ENCODE peak calls at places on chromosome 13, in five cellular contexts. One of them, this sample, is unnamed.

GRCh38 chr13:24127116-24127631 is 33.3 kb upstream of the SPATA13 start:
- ATAC-seq in left lung: peak
- ATAC-seq in activated CD4-positive, alpha-beta T cell treated with anti-CD3 and anti-CD28 coated beads for 36 hours: peak
- ATAC-seq in foreskin keratinocyte: no peak
- ATAC-seq in activated CD8-positive, alpha-beta memory T cell treated with anti-CD3 and anti-CD28 coated beads, Interleukin-2, amount 10 ng/mL, durations not matched to agents 7 days and 5 days: peak
- ATAC-seq in this sample: peak

GRCh38 chr13:34435338-34435737 is 506.7 kb upstream of the NBEA start:
- ATAC-seq in activated CD8-positive, alpha-beta memory T cell treated with anti-CD3 and anti-CD28 coated beads, Interleukin-2, amount 10 ng/mL, durations not matched to agents 7 days and 5 days: no peak
- ATAC-seq in foreskin keratinocyte: peak
- ATAC-seq in activated CD4-positive, alpha-beta T cell treated with anti-CD3 and anti-CD28 coated beads for 36 hours: no peak
- ATAC-seq in left lung: peak
- ATAC-seq in this sample: no peak

GRCh38 chr13:47831265-47831664 is 169.8 kb downstream of the SUCLA2 start:
- ATAC-seq in left lung: no peak
- ATAC-seq in foreskin keratinocyte: no peak
- ATAC-seq in activated CD4-positive, alpha-beta T cell treated with anti-CD3 and anti-CD28 coated beads for 36 hours: no peak
- ATAC-seq in activated CD8-positive, alpha-beta memory T cell treated with anti-CD3 and anti-CD28 coated beads, Interleukin-2, amount 10 ng/mL, durations not matched to agents 7 days and 5 days: no peak
- ATAC-seq in this sample: no peak

GRCh38 chr13:33525759-33526158 is 240.2 kb upstream of the STARD13 start:
- ATAC-seq in left lung: no peak
- ATAC-seq in activated CD4-positive, alpha-beta T cell treated with anti-CD3 and anti-CD28 coated beads for 36 hours: no peak
- ATAC-seq in activated CD8-positive, alpha-beta memory T cell treated with anti-CD3 and anti-CD28 coated beads, Interleukin-2, amount 10 ng/mL, durations not matched to agents 7 days and 5 days: no peak
- ATAC-seq in foreskin keratinocyte: no peak
- ATAC-seq in this sample: no peak

GRCh38 chr13:90654970-90655369 is 692.5 kb upstream of the MIR17HG start:
- ATAC-seq in foreskin keratinocyte: no peak
- ATAC-seq in activated CD4-positive, alpha-beta T cell treated with anti-CD3 and anti-CD28 coated beads for 36 hours: no peak
- ATAC-seq in left lung: no peak
- ATAC-seq in activated CD8-positive, alpha-beta memory T cell treated with anti-CD3 and anti-CD28 coated beads, Interleukin-2, amount 10 ng/mL, durations not matched to agents 7 days and 5 days: no peak
- ATAC-seq in this sample: no peak

GRCh38 chr13:40172878-40173277 is 493.6 kb downstream of the FOXO1 start:
- ATAC-seq in activated CD4-positive, alpha-beta T cell treated with anti-CD3 and anti-CD28 coated beads for 36 hours: no peak
- ATAC-seq in activated CD8-positive, alpha-beta memory T cell treated with anti-CD3 and anti-CD28 coated beads, Interleukin-2, amount 10 ng/mL, durations not matched to agents 7 days and 5 days: no peak
- ATAC-seq in foreskin keratinocyte: no peak
- ATAC-seq in left lung: no peak
- ATAC-seq in this sample: no peak

GRCh38 chr13:43815204-43815603 is 28.4 kb upstream of the ENOX1 start:
- ATAC-seq in activated CD4-positive, alpha-beta T cell treated with anti-CD3 and anti-CD28 coated beads for 36 hours: no peak
- ATAC-seq in foreskin keratinocyte: peak
- ATAC-seq in left lung: peak
- ATAC-seq in activated CD8-positive, alpha-beta memory T cell treated with anti-CD3 and anti-CD28 coated beads, Interleukin-2, amount 10 ng/mL, durations not matched to agents 7 days and 5 days: no peak
- ATAC-seq in this sample: no peak

GRCh38 chr13:113862191-113862765 is 1.6 kb downstream of the GAS6 start:
- ATAC-seq in activated CD8-positive, alpha-beta memory T cell treated with anti-CD3 and anti-CD28 coated beads, Interleukin-2, amount 10 ng/mL, durations not matched to agents 7 days and 5 days: no peak
- ATAC-seq in left lung: no peak
- ATAC-seq in activated CD4-positive, alpha-beta T cell treated with anti-CD3 and anti-CD28 coated beads for 36 hours: no peak
- ATAC-seq in foreskin keratinocyte: peak
- ATAC-seq in this sample: no peak

GRCh38 chr13:21243843-21244184 is 67.4 kb downstream of the MRPL57 start:
- ATAC-seq in activated CD4-positive, alpha-beta T cell treated with anti-CD3 and anti-CD28 coated beads for 36 hours: no peak
- ATAC-seq in activated CD8-positive, alpha-beta memory T cell treated with anti-CD3 and anti-CD28 coated beads, Interleukin-2, amount 10 ng/mL, durations not matched to agents 7 days and 5 days: no peak
- ATAC-seq in foreskin keratinocyte: no peak
- ATAC-seq in left lung: no peak
- ATAC-seq in this sample: no peak

GRCh38 chr13:41713405-41713804 is 247.5 kb downstream of the VWA8 start:
- ATAC-seq in activated CD8-positive, alpha-beta memory T cell treated with anti-CD3 and anti-CD28 coated beads, Interleukin-2, amount 10 ng/mL, durations not matched to agents 7 days and 5 days: no peak
- ATAC-seq in left lung: no peak
- ATAC-seq in activated CD4-positive, alpha-beta T cell treated with anti-CD3 and anti-CD28 coated beads for 36 hours: no peak
- ATAC-seq in foreskin keratinocyte: no peak
- ATAC-seq in this sample: no peak

GRCh38 chr13:85693889-85694511 is 105.2 kb downstream of the SLITRK6 start:
- ATAC-seq in foreskin keratinocyte: peak
- ATAC-seq in activated CD8-positive, alpha-beta memory T cell treated with anti-CD3 and anti-CD28 coated beads, Interleukin-2, amount 10 ng/mL, durations not matched to agents 7 days and 5 days: no peak
- ATAC-seq in left lung: no peak
- ATAC-seq in activated CD4-positive, alpha-beta T cell treated with anti-CD3 and anti-CD28 coated beads for 36 hours: no peak
- ATAC-seq in this sample: no peak

GRCh38 chr13:80126382-80127068 is 214.4 kb downstream of the SPRY2 start:
- ATAC-seq in foreskin keratinocyte: no peak
- ATAC-seq in left lung: no peak
- ATAC-seq in activated CD8-positive, alpha-beta memory T cell treated with anti-CD3 and anti-CD28 coated beads, Interleukin-2, amount 10 ng/mL, durations not matched to agents 7 days and 5 days: no peak
- ATAC-seq in activated CD4-positive, alpha-beta T cell treated with anti-CD3 and anti-CD28 coated beads for 36 hours: no peak
- ATAC-seq in this sample: no peak

GRCh38 chr13:112725346-112726017 is 35.6 kb downstream of the ATP11A start:
- ATAC-seq in foreskin keratinocyte: peak
- ATAC-seq in activated CD4-positive, alpha-beta T cell treated with anti-CD3 and anti-CD28 coated beads for 36 hours: peak
- ATAC-seq in activated CD8-positive, alpha-beta memory T cell treated with anti-CD3 and anti-CD28 coated beads, Interleukin-2, amount 10 ng/mL, durations not matched to agents 7 days and 5 days: peak
- ATAC-seq in left lung: peak
- ATAC-seq in this sample: peak

GRCh38 chr13:77502104-77502720 is 33.3 kb upstream of the SCEL start:
- ATAC-seq in left lung: no peak
- ATAC-seq in activated CD4-positive, alpha-beta T cell treated with anti-CD3 and anti-CD28 coated beads for 36 hours: no peak
- ATAC-seq in foreskin keratinocyte: peak
- ATAC-seq in activated CD8-positive, alpha-beta memory T cell treated with anti-CD3 and anti-CD28 coated beads, Interleukin-2, amount 10 ng/mL, durations not matched to agents 7 days and 5 days: no peak
- ATAC-seq in this sample: no peak

GRCh38 chr13:82116422-82116989 is 1765.8 kb downstream of the SLITRK1 start:
- ATAC-seq in foreskin keratinocyte: no peak
- ATAC-seq in activated CD4-positive, alpha-beta T cell treated with anti-CD3 and anti-CD28 coated beads for 36 hours: no peak
- ATAC-seq in left lung: no peak
- ATAC-seq in activated CD8-positive, alpha-beta memory T cell treated with anti-CD3 and anti-CD28 coated beads, Interleukin-2, amount 10 ng/mL, durations not matched to agents 7 days and 5 days: no peak
- ATAC-seq in this sample: no peak

GRCh38 chr13:73466561-73466960 is 407.8 kb downstream of the KLF5 start:
- ATAC-seq in activated CD8-positive, alpha-beta memory T cell treated with anti-CD3 and anti-CD28 coated beads, Interleukin-2, amount 10 ng/mL, durations not matched to agents 7 days and 5 days: no peak
- ATAC-seq in activated CD4-positive, alpha-beta T cell treated with anti-CD3 and anti-CD28 coated beads for 36 hours: no peak
- ATAC-seq in left lung: no peak
- ATAC-seq in foreskin keratinocyte: peak
- ATAC-seq in this sample: no peak

GRCh38 chr13:27919934-27920676 is at the start of gene PDX1:
- ATAC-seq in activated CD8-positive, alpha-beta memory T cell treated with anti-CD3 and anti-CD28 coated beads, Interleukin-2, amount 10 ng/mL, durations not matched to agents 7 days and 5 days: no peak
- ATAC-seq in activated CD4-positive, alpha-beta T cell treated with anti-CD3 and anti-CD28 coated beads for 36 hours: peak
- ATAC-seq in left lung: peak
- ATAC-seq in foreskin keratinocyte: peak
- ATAC-seq in this sample: peak

GRCh38 chr13:73910733-73911132 is 223.5 kb downstream of the KLF12 start:
- ATAC-seq in foreskin keratinocyte: no peak
- ATAC-seq in activated CD8-positive, alpha-beta memory T cell treated with anti-CD3 and anti-CD28 coated beads, Interleukin-2, amount 10 ng/mL, durations not matched to agents 7 days and 5 days: no peak
- ATAC-seq in left lung: no peak
- ATAC-seq in activated CD4-positive, alpha-beta T cell treated with anti-CD3 and anti-CD28 coated beads for 36 hours: no peak
- ATAC-seq in this sample: no peak

GRCh38 chr13:44744880-44745633 is 168.9 kb upstream of the TSC22D1 start:
- ATAC-seq in activated CD8-positive, alpha-beta memory T cell treated with anti-CD3 and anti-CD28 coated beads, Interleukin-2, amount 10 ng/mL, durations not matched to agents 7 days and 5 days: no peak
- ATAC-seq in left lung: no peak
- ATAC-seq in activated CD4-positive, alpha-beta T cell treated with anti-CD3 and anti-CD28 coated beads for 36 hours: no peak
- ATAC-seq in foreskin keratinocyte: peak
- ATAC-seq in this sample: no peak

GRCh38 chr13:26184791-26185250 is 37.3 kb downstream of the RNF6 start:
- ATAC-seq in activated CD4-positive, alpha-beta T cell treated with anti-CD3 and anti-CD28 coated beads for 36 hours: peak
- ATAC-seq in activated CD8-positive, alpha-beta memory T cell treated with anti-CD3 and anti-CD28 coated beads, Interleukin-2, amount 10 ng/mL, durations not matched to agents 7 days and 5 days: peak
- ATAC-seq in foreskin keratinocyte: peak
- ATAC-seq in left lung: peak
- ATAC-seq in this sample: peak

GRCh38 chr13:22744688-22745452 is 435.9 kb upstream of the SGCG start:
- ATAC-seq in activated CD4-positive, alpha-beta T cell treated with anti-CD3 and anti-CD28 coated beads for 36 hours: no peak
- ATAC-seq in foreskin keratinocyte: no peak
- ATAC-seq in activated CD8-positive, alpha-beta memory T cell treated with anti-CD3 and anti-CD28 coated beads, Interleukin-2, amount 10 ng/mL, durations not matched to agents 7 days and 5 days: no peak
- ATAC-seq in left lung: no peak
- ATAC-seq in this sample: no peak

GRCh38 chr13:84997858-84998257 is 801.4 kb downstream of the SLITRK6 start:
- ATAC-seq in left lung: no peak
- ATAC-seq in activated CD8-positive, alpha-beta memory T cell treated with anti-CD3 and anti-CD28 coated beads, Interleukin-2, amount 10 ng/mL, durations not matched to agents 7 days and 5 days: no peak
- ATAC-seq in activated CD4-positive, alpha-beta T cell treated with anti-CD3 and anti-CD28 coated beads for 36 hours: no peak
- ATAC-seq in foreskin keratinocyte: no peak
- ATAC-seq in this sample: no peak

GRCh38 chr13:111460548-111461444 is 140.4 kb downstream of the TEX29 start:
- ATAC-seq in left lung: peak
- ATAC-seq in activated CD8-positive, alpha-beta memory T cell treated with anti-CD3 and anti-CD28 coated beads, Interleukin-2, amount 10 ng/mL, durations not matched to agents 7 days and 5 days: peak
- ATAC-seq in foreskin keratinocyte: peak
- ATAC-seq in activated CD4-positive, alpha-beta T cell treated with anti-CD3 and anti-CD28 coated beads for 36 hours: no peak
- ATAC-seq in this sample: peak

GRCh38 chr13:113109151-113110047 is 3.8 kb downstream of the F7 start:
- ATAC-seq in activated CD8-positive, alpha-beta memory T cell treated with anti-CD3 and anti-CD28 coated beads, Interleukin-2, amount 10 ng/mL, durations not matched to agents 7 days and 5 days: peak
- ATAC-seq in left lung: no peak
- ATAC-seq in activated CD4-positive, alpha-beta T cell treated with anti-CD3 and anti-CD28 coated beads for 36 hours: peak
- ATAC-seq in foreskin keratinocyte: no peak
- ATAC-seq in this sample: peak